ENCODE peak calls at places on chromosome 13, in four cellular contexts. P is astrocyte, C is IMR-90, T is HCT116. K is an unnamed sample. For H3K27me3, the result is how much of the 10 kb centered on the place peaks cover.

GRCh38 chr13:20125129-20125782 is 35.6 kb downstream of the GJA3 start:
- DNase-seq in P (peak), T (no peak), C (peak), K (no peak)

GRCh38 chr13:81302125-81302524 is 961.2 kb upstream of the SPRY2 start:
- DNase-seq in P (no peak), T (no peak), C (no peak), K (no peak)

GRCh38 chr13:73607489-73608156 is 526.6 kb downstream of the KLF12 start:
- DNase-seq in C (peak), T (no peak), P (no peak), K (no peak)

GRCh38 chr13:79647518-79647917 is 166.6 kb downstream of the NDFIP2 start:
- DNase-seq in P (no peak), T (no peak), C (no peak), K (no peak)

GRCh38 chr13:62137629-62138405 is 722.2 kb upstream of the PCDH20 start:
- DNase-seq in P (no peak), C (no peak), T (no peak), K (no peak)

GRCh38 chr13:59012731-59013130 is 1151.0 kb downstream of the DIAPH3 start:
- DNase-seq in C (no peak), T (no peak), P (no peak), K (no peak)

GRCh38 chr13:71759506-71760225 is 107.3 kb downstream of the DACH1 start:
- DNase-seq in P (peak), C (no peak), T (no peak), K (no peak)

GRCh38 chr13:61954092-61954491 is 538.4 kb upstream of the PCDH20 start:
- DNase-seq in T (peak), P (no peak), C (peak), K (no peak)

GRCh38 chr13:77310579-77311279 is 16.2 kb downstream of the MYCBP2 start:
- DNase-seq in T (no peak), C (no peak), P (no peak), K (no peak)

GRCh38 chr13:34748078-34748477 is 194.0 kb upstream of the NBEA start:
- DNase-seq in C (no peak), P (peak), T (no peak), K (no peak)

GRCh38 chr13:30805603-30806011 is 70.3 kb downstream of the ALOX5AP start:
- DNase-seq in C (peak), P (peak), T (peak), K (no peak)

GRCh38 chr13:30803791-30804190 is 68.4 kb downstream of the ALOX5AP start:
- DNase-seq in P (no peak), T (no peak), C (no peak), K (no peak)

GRCh38 chr13:30802953-30803478 is 67.7 kb downstream of the ALOX5AP start:
- DNase-seq in P (no peak), C (peak), T (peak), K (peak)

GRCh38 chr13:30805132-30805537 is 69.8 kb downstream of the ALOX5AP start:
- DNase-seq in P (no peak), C (no peak), T (no peak), K (no peak)

DNA sequence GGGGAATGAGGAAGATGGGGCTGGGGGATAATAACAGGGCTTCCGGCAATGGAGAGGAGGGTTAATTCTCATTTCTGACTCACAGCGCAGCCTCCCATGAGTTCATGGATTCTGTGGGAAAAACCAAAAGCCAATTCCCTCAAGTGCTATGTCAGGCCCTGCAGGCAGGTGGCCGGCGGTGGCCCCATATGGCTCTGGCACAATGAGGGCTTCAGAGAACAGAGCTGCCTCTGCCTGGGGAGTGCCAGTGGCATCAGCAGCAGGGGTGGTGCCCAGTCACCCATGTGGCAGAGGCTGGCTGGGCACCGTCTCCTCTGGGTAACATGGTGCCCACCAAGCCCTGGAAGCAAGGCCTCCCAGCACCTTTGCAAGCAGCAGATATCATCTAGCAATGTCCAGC is 69.1 kb downstream of the ALOX5AP start:
- DNase-seq in P (no peak), C (no peak), T (no peak), K (no peak)
- H3K27me3 ChIP-seq in P (under half), C (under half), T (under half), K (under half)

GRCh38 chr13:44015808-44016207 is 136.1 kb downstream of the LACC1 start:
- DNase-seq in T (no peak), C (no peak), P (no peak), K (no peak)

GRCh38 chr13:44012910-44013309 is 133.2 kb downstream of the LACC1 start:
- DNase-seq in C (no peak), T (no peak), P (peak), K (no peak)

GRCh38 chr13:44015133-44015532 is 135.4 kb downstream of the LACC1 start:
- DNase-seq in P (no peak), T (no peak), C (no peak), K (no peak)

GRCh38 chr13:44013666-44014291 is 134.1 kb downstream of the LACC1 start:
- DNase-seq in P (peak), T (no peak), C (peak), K (no peak)

DNA sequence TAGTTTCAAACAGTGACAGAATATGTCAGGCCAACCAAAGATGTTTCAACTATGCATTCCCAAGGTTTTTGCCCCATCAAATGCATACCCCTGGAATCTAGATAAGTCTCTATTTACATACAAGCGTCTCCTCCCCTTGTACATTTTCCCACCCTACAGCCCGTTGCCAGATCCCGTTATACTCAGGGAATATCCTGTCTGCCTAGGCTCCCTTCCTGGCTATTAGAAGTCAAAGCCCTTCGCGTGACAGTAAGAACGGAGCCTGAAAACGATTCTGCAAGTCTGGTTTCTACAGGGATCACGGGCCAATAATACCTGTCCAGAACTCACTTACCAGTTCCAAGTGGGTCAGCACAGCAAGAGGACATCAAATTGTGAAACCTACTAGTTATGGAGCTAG is 134.8 kb downstream of the LACC1 start:
- DNase-seq in T (no peak), P (no peak), C (no peak), K (no peak)
- H3K27me3 ChIP-seq in T (under half), P (under half), C (under half), K (under half)

GRCh38 chr13:83881917-83882625 is at the start of gene SLITRK1:
- DNase-seq in C (peak), T (no peak), P (peak), K (peak)

GRCh38 chr13:83884141-83884540 is 1.9 kb upstream of the SLITRK1 start:
- DNase-seq in T (no peak), C (no peak), P (no peak), K (no peak)

GRCh38 chr13:83883061-83883523 is 818 bp upstream of the SLITRK1 start:
- DNase-seq in P (no peak), C (no peak), T (no peak), K (no peak)

GRCh38 chr13:83881031-83881727 is 1.1 kb downstream of the SLITRK1 start:
- DNase-seq in T (no peak), P (no peak), C (no peak), K (no peak)

GRCh38 chr13:83882626-83882959 is 319 bp upstream of the SLITRK1 start:
- DNase-seq in C (no peak), P (no peak), T (no peak), K (no peak)
- H3K27me3 ChIP-seq in C (under half), P (under half), T (under half), K (under half)

GRCh38 chr13:111547726-111548273 is 227.4 kb downstream of the TEX29 start:
- DNase-seq in P (no peak), C (no peak), T (no peak), K (no peak)

GRCh38 chr13:111548805-111549204 is 228.4 kb downstream of the TEX29 start:
- DNase-seq in T (no peak), P (no peak), C (no peak), K (no peak)

GRCh38 chr13:111548301-111548700 is 227.9 kb downstream of the TEX29 start:
- DNase-seq in C (no peak), T (no peak), P (no peak), K (no peak)

GRCh38 chr13:111550062-111550461 is 229.6 kb downstream of the TEX29 start:
- DNase-seq in T (no peak), P (no peak), C (no peak), K (no peak)

GRCh38 chr13:111549464-111549863 is 229.0 kb downstream of the TEX29 start:
- DNase-seq in T (no peak), C (no peak), P (no peak), K (no peak)
- H3K27me3 ChIP-seq in T (under half), C (under half), P (under half), K (under half)

DNA sequence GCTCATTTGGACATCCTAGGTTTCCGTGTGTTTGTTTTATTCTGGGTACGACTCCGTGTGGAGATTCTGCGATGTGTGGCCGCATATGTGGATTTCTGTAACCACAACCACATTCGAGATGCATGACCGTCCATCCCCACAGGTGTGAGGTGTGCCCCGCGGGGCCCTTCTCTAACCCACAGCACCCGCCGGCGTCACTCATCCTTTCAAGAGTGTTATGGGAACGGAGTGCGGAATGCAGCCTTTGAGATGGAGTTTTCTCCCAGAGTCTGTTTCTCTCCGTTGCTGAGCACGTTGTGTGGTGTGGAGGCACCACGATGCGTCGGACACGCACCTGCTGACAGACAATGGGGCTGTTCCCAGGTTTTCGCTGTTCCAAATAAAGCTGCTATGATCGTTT is 40.0 kb downstream of the C13orf46 start:
- DNase-seq in C (no peak), P (no peak), T (no peak), K (no peak)
- H3K27me3 ChIP-seq in C (under half), P (under half), T (under half), K (under half)

GRCh38 chr13:50238922-50239321 is 223.7 kb downstream of the KCNRG start:
- DNase-seq in C (no peak), P (no peak), T (no peak), K (no peak)
- H3K27me3 ChIP-seq in C (under half), P (under half), T (under half), K (under half)

GRCh38 chr13:113052206-113052605 is 53.4 kb upstream of the F7 start:
- DNase-seq in P (no peak), C (no peak), T (no peak), K (no peak)

GRCh38 chr13:113052971-113053370 is 52.6 kb upstream of the F7 start:
- DNase-seq in C (no peak), T (no peak), P (no peak), K (no peak)

GRCh38 chr13:113050856-113051431 is 54.6 kb upstream of the F7 start:
- DNase-seq in T (no peak), P (no peak), C (no peak), K (no peak)

GRCh38 chr13:113049981-113050380 is 55.6 kb upstream of the F7 start:
- DNase-seq in P (no peak), T (no peak), C (no peak), K (no peak)

GRCh38 chr13:113051641-113052040 is 54.0 kb upstream of the F7 start:
- DNase-seq in C (no peak), T (no peak), P (no peak), K (no peak)
- H3K27me3 ChIP-seq in C (half or more), T (under half), P (under half), K (under half)